ENCODE peak calls at places on chromosomes 1 and 21, in nine cellular contexts. F, D, A, I, G, M, B, N and R are unnamed samples.

GRCh38 chr21:44516828-44517174 is 23.2 kb downstream of the KRTAP10-1 start:
- DNase-seq in F (no peak), D (no peak), A (no peak), I (no peak), G (peak), M (no peak), B (no peak), N (no peak), R (no peak)

GRCh38 chr1:12177999-12178441 is 11.2 kb downstream of the TNFRSF1B start:
- DNase-seq in F (peak), D (no peak), A (peak), I (peak), G (peak), M (no peak), B (peak), N (peak), R (no peak)

GRCh38 chr1:180929389-180929788 is 16.7 kb downstream of the KIAA1614 start:
- DNase-seq in F (no peak), D (no peak), A (no peak), I (no peak), G (no peak), M (no peak), B (no peak), N (no peak), R (no peak)

GRCh38 chr1:107862064-107862463 is 102.9 kb downstream of the VAV3 start:
- DNase-seq in F (no peak), D (no peak), A (no peak), I (no peak), G (no peak), M (no peak), B (no peak), N (no peak), R (no peak)

GRCh38 chr21:45537746-45538291 is 4.4 kb downstream of the SLC19A1 start:
- DNase-seq in F (no peak), D (peak), A (peak), I (no peak), G (no peak), M (no peak), B (no peak), N (no peak), R (no peak)

GRCh38 chr1:90946630-90947029 is 75.2 kb downstream of the ZNF644 start:
- DNase-seq in F (no peak), D (no peak), A (no peak), I (no peak), G (no peak), M (no peak), B (no peak), N (no peak), R (no peak)

GRCh38 chr1:109687641-109688499 is at the start of gene GSTM1:
- DNase-seq in F (no peak), D (peak), A (no peak), I (no peak), G (peak), M (no peak), B (no peak), N (peak), R (peak)

GRCh38 chr21:26469789-26470188 is 103.3 kb downstream of the CYYR1 start:
- DNase-seq in F (peak), D (no peak), A (peak), I (peak), G (no peak), M (no peak), B (peak), N (peak), R (peak)

GRCh38 chr1:94049791-94050190 is 71.2 kb downstream of the ABCA4 start:
- DNase-seq in F (no peak), D (no peak), A (no peak), I (no peak), G (no peak), M (no peak), B (no peak), N (no peak), R (no peak)

GRCh38 chr1:11373029-11373964 is 100.3 kb downstream of the UBIAD1 start:
- DNase-seq in F (no peak), D (no peak), A (no peak), I (no peak), G (no peak), M (no peak), B (no peak), N (no peak), R (no peak)

GRCh38 chr21:39125752-39126485 is 57.3 kb downstream of the PSMG1 start:
- DNase-seq in F (peak), D (peak), A (peak), I (peak), G (no peak), M (peak), B (peak), N (peak), R (peak)

GRCh38 chr1:41360074-41361027 is 883 bp upstream of the FOXO6 start:
- DNase-seq in F (no peak), D (peak), A (peak), I (no peak), G (no peak), M (no peak), B (no peak), N (no peak), R (peak)

GRCh38 chr21:25457946-25458345 is 149.3 kb downstream of the MRPL39 start:
- DNase-seq in F (no peak), D (no peak), A (no peak), I (no peak), G (no peak), M (no peak), B (no peak), N (no peak), R (no peak)

GRCh38 chr1:197675475-197676324 is 99.6 kb downstream of the DENND1B start:
- DNase-seq in F (peak), D (peak), A (peak), I (peak), G (no peak), M (no peak), B (no peak), N (peak), R (no peak)

GRCh38 chr21:46284077-46284644 is 1.2 kb downstream of the MCM3AP start:
- DNase-seq in F (no peak), D (no peak), A (no peak), I (no peak), G (no peak), M (peak), B (no peak), N (peak), R (no peak)

GRCh38 chr1:44135896-44136295 is 5.5 kb downstream of the KLF18 start:
- DNase-seq in F (no peak), D (no peak), A (no peak), I (no peak), G (no peak), M (no peak), B (no peak), N (no peak), R (no peak)

GRCh38 chr1:155287987-155288543 is 10.8 kb downstream of the HCN3 start:
- DNase-seq in F (no peak), D (no peak), A (no peak), I (no peak), G (no peak), M (no peak), B (no peak), N (no peak), R (no peak)

GRCh38 chr1:205907794-205908193 is 35.5 kb downstream of the SLC26A9 start:
- DNase-seq in F (peak), D (peak), A (no peak), I (peak), G (no peak), M (no peak), B (no peak), N (peak), R (no peak)

GRCh38 chr1:212754193-212754592 is 37.4 kb downstream of the NSL1 start:
- DNase-seq in F (no peak), D (no peak), A (no peak), I (no peak), G (no peak), M (peak), B (no peak), N (no peak), R (no peak)

GRCh38 chr1:35886606-35887431 is 3.8 kb downstream of the AGO1 start:
- DNase-seq in F (no peak), D (peak), A (no peak), I (peak), G (no peak), M (no peak), B (no peak), N (no peak), R (no peak)

GRCh38 chr1:64183380-64183984 is 19.9 kb upstream of the UBE2U start:
- DNase-seq in F (peak), D (peak), A (no peak), I (peak), G (no peak), M (no peak), B (no peak), N (peak), R (no peak)

GRCh38 chr1:203163891-203164635 is 11.6 kb downstream of the MYBPH start:
- DNase-seq in F (no peak), D (no peak), A (no peak), I (no peak), G (no peak), M (no peak), B (no peak), N (no peak), R (no peak)

GRCh38 chr1:85153149-85153891 is 47.5 kb downstream of the SYDE2 start:
- DNase-seq in F (no peak), D (no peak), A (no peak), I (no peak), G (no peak), M (peak), B (no peak), N (no peak), R (no peak)

GRCh38 chr1:150257624-150258274 is at the start of gene CA14:
- DNase-seq in F (no peak), D (peak), A (peak), I (no peak), G (peak), M (no peak), B (no peak), N (no peak), R (no peak)

GRCh38 chr1:226973371-226973897 is 33.3 kb downstream of the COQ8A start:
- DNase-seq in F (peak), D (no peak), A (peak), I (no peak), G (peak), M (no peak), B (no peak), N (peak), R (no peak)

GRCh38 chr1:27574871-27575831 is 28.8 kb downstream of the AHDC1 start:
- DNase-seq in F (peak), D (peak), A (peak), I (peak), G (peak), M (no peak), B (peak), N (peak), R (no peak)

GRCh38 chr1:27577504-27578188 is 26.3 kb downstream of the AHDC1 start:
- DNase-seq in F (no peak), D (peak), A (peak), I (no peak), G (no peak), M (no peak), B (no peak), N (no peak), R (no peak)

GRCh38 chr1:27576846-27577245 is 27.1 kb downstream of the AHDC1 start:
- DNase-seq in F (no peak), D (no peak), A (peak), I (no peak), G (no peak), M (no peak), B (no peak), N (no peak), R (no peak)

GRCh38 chr1:27574001-27574781 is 29.8 kb downstream of the AHDC1 start:
- DNase-seq in F (no peak), D (no peak), A (peak), I (no peak), G (peak), M (no peak), B (no peak), N (no peak), R (no peak)

GRCh38 chr1:27575861-27576331 is 28.0 kb downstream of the AHDC1 start:
- DNase-seq in F (no peak), D (peak), A (peak), I (no peak), G (peak), M (peak), B (peak), N (no peak), R (no peak)
- TF ChIP-seq CTCF in F (no peak), D (peak), A (peak), I (peak), G (peak), M (peak), B (no peak), N (no peak), R (peak)

GRCh38 chr1:207304710-207305151 is 16.7 kb upstream of the CD55 start:
- DNase-seq in F (no peak), D (no peak), A (no peak), I (peak), G (no peak), M (no peak), B (no peak), N (peak), R (peak)

GRCh38 chr1:207306023-207306422 is 15.5 kb upstream of the CD55 start:
- DNase-seq in F (no peak), D (no peak), A (no peak), I (no peak), G (no peak), M (no peak), B (no peak), N (no peak), R (no peak)

GRCh38 chr1:207308451-207309190 is 12.9 kb upstream of the CD55 start:
- DNase-seq in F (no peak), D (no peak), A (no peak), I (no peak), G (no peak), M (no peak), B (no peak), N (no peak), R (no peak)

GRCh38 chr1:207309775-207310273 is 11.7 kb upstream of the CD55 start:
- DNase-seq in F (peak), D (peak), A (peak), I (peak), G (no peak), M (no peak), B (peak), N (peak), R (peak)

GRCh38 chr1:207306603-207307002 is 14.9 kb upstream of the CD55 start:
- DNase-seq in F (no peak), D (peak), A (no peak), I (no peak), G (no peak), M (no peak), B (no peak), N (no peak), R (no peak)
- H3K4me3 ChIP-seq in F (no peak), D (no peak), A (no peak), I (no peak), G (no peak), M (no peak), B (no peak), N (no peak), R (no peak)

GRCh38 chr1:21492171-21492625 is 17.0 kb upstream of the ALPL start:
- DNase-seq in F (no peak), D (peak), A (no peak), I (no peak), G (no peak), M (no peak), B (no peak), N (no peak), R (no peak)

GRCh38 chr1:21494196-21494595 is 15.0 kb upstream of the ALPL start:
- DNase-seq in F (no peak), D (peak), A (no peak), I (no peak), G (no peak), M (no peak), B (no peak), N (no peak), R (no peak)

GRCh38 chr1:21491483-21492170 is 17.6 kb upstream of the ALPL start:
- DNase-seq in F (peak), D (no peak), A (no peak), I (no peak), G (no peak), M (no peak), B (no peak), N (no peak), R (peak)

GRCh38 chr1:21489146-21489545 is 20.1 kb upstream of the ALPL start:
- DNase-seq in F (no peak), D (no peak), A (no peak), I (no peak), G (no peak), M (no peak), B (no peak), N (no peak), R (no peak)

GRCh38 chr1:21490774-21491482 is 18.3 kb upstream of the ALPL start:
- DNase-seq in F (peak), D (peak), A (no peak), I (peak), G (no peak), M (peak), B (no peak), N (peak), R (no peak)
- TF ChIP-seq CTCF in F (peak), D (peak), A (no peak), I (peak), G (peak), M (peak), B (no peak), N (peak), R (peak)

GRCh38 chr1:156599811-156600210 is 1.5 kb downstream of the GPATCH4 start:
- DNase-seq in F (no peak), D (no peak), A (no peak), I (no peak), G (no peak), M (peak), B (no peak), N (peak), R (no peak)
- H3K4me3 ChIP-seq in F (no peak), D (no peak), A (no peak), I (no peak), G (no peak), M (peak), B (no peak), N (no peak), R (no peak)

DNA sequence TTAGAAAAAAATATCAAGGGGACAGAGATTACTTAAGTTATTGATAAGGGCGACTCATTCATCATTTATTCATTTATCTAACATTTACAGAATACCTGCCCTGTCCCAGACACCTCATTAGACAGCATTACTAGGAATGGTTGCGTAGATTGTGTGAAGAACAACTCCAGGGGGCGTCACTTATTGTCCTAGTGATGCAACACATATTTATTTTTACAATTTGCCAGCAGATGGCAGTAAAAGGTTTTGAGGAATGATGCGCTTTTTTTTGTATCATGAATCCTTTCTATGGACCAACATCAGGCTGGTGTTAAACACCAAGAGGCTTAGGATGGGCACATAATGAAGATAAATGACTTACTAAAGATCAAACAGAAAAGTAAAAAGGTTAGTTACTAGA is 5.5 kb downstream of the NCAM2 start:
- DNase-seq in F (peak), D (peak), A (no peak), I (peak), G (no peak), M (peak), B (no peak), N (peak), R (no peak)
- TF ChIP-seq CTCF in F (peak), D (peak), A (no peak), I (peak), G (peak), M (peak), B (no peak), N (peak), R (peak)

GRCh38 chr1:156676450-156676819 is 772 bp downstream of the NES start:
- DNase-seq in F (no peak), D (no peak), A (no peak), I (no peak), G (no peak), M (no peak), B (no peak), N (no peak), R (no peak)
- H3K4me3 ChIP-seq in F (peak), D (peak), A (peak), I (peak), G (peak), M (no peak), B (peak), N (peak), R (no peak)

DNA sequence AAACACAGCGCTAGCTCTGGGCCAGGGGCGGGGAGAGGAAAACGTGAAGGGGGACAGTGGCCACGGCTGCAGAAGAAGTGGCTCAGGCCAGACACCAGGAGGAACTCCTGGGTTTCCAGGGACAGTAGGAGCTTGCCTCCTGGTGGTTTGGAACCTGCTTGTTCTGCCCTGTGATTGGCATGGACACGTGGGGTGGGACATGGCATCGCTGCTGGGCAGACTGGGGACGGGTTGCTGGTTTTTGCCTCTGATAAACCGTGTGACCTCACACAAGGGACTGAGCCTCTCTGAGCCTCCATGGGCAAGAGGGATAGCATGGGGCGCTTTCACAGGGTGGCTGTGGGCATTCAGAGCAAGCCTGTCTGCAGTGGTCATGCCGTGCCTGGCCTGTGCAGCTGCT is 7.5 kb upstream of the PLCH2 start:
- DNase-seq in F (no peak), D (no peak), A (no peak), I (no peak), G (no peak), M (no peak), B (no peak), N (no peak), R (no peak)
- TF ChIP-seq CTCF in F (no peak), D (no peak), A (no peak), I (no peak), G (no peak), M (no peak), B (no peak), N (no peak), R (no peak)